ENCODE peak calls at places on chromosomes 5 and 9, in seven cellular contexts. B, D, W, Q, Z, E and C are unnamed samples.

GRCh38 chr5:54159153-54159836 is 151.1 kb downstream of the ARL15 start:
- DNase-seq in B (no peak), D (peak), W (no peak), Q (peak), Z (no peak), E (no peak), C (no peak)

GRCh38 chr9:72485821-72486605 is 35.4 kb upstream of the TMC1 start:
- DNase-seq in B (no peak), D (no peak), W (no peak), Q (no peak), Z (no peak), E (no peak), C (no peak)

GRCh38 chr5:160188151-160188967 is 40.9 kb upstream of the FABP6 start:
- DNase-seq in B (peak), D (peak), W (no peak), Q (peak), Z (peak), E (no peak), C (peak)

GRCh38 chr5:148687427-148687826 is 33.1 kb upstream of the HTR4 start:
- DNase-seq in B (peak), D (peak), W (no peak), Q (no peak), Z (peak), E (no peak), C (no peak)

GRCh38 chr5:128213340-128213739 is 129.8 kb downstream of the SLC12A2 start:
- DNase-seq in B (peak), D (peak), W (peak), Q (peak), Z (peak), E (peak), C (no peak)

GRCh38 chr5:112514062-112514561 is 95.0 kb upstream of the EPB41L4A start:
- DNase-seq in B (no peak), D (no peak), W (no peak), Q (no peak), Z (no peak), E (no peak), C (no peak)

GRCh38 chr5:39253211-39253610 is 33.8 kb upstream of the FYB1 start:
- DNase-seq in B (no peak), D (peak), W (no peak), Q (no peak), Z (no peak), E (no peak), C (no peak)

GRCh38 chr9:126607731-126608130 is 6.0 kb upstream of the LMX1B start:
- DNase-seq in B (no peak), D (no peak), W (no peak), Q (no peak), Z (no peak), E (no peak), C (no peak)

GRCh38 chr5:96388186-96388585 is 44.9 kb downstream of the PCSK1 start:
- DNase-seq in B (no peak), D (peak), W (no peak), Q (no peak), Z (no peak), E (no peak), C (no peak)

GRCh38 chr9:104868687-104869404 is 59.1 kb downstream of the ABCA1 start:
- DNase-seq in B (peak), D (peak), W (peak), Q (peak), Z (peak), E (no peak), C (no peak)

GRCh38 chr9:34929506-34930102 is 28.5 kb upstream of the PHF24 start:
- DNase-seq in B (peak), D (peak), W (peak), Q (peak), Z (peak), E (peak), C (peak)

GRCh38 chr9:87184956-87185642 is 237.8 kb upstream of the GAS1 start:
- DNase-seq in B (no peak), D (peak), W (no peak), Q (no peak), Z (no peak), E (no peak), C (no peak)

GRCh38 chr5:173538654-173539053 is 77.8 kb downstream of the BOD1 start:
- DNase-seq in B (no peak), D (no peak), W (no peak), Q (no peak), Z (no peak), E (no peak), C (no peak)

GRCh38 chr5:56917534-56917933 is 8.1 kb downstream of the SETD9 start:
- DNase-seq in B (no peak), D (no peak), W (no peak), Q (no peak), Z (peak), E (no peak), C (no peak)

GRCh38 chr5:1663186-1663585 is 136.5 kb downstream of the MRPL36 start:
- DNase-seq in B (peak), D (no peak), W (no peak), Q (no peak), Z (no peak), E (no peak), C (no peak)

GRCh38 chr5:85109616-85110015 is 724.9 kb upstream of the EDIL3 start:
- DNase-seq in B (no peak), D (no peak), W (no peak), Q (no peak), Z (no peak), E (no peak), C (no peak)

GRCh38 chr9:77975023-77975422 is 56.6 kb downstream of the GNAQ start:
- DNase-seq in B (no peak), D (no peak), W (no peak), Q (no peak), Z (no peak), E (no peak), C (no peak)

GRCh38 chr5:112529525-112529924 is 110.4 kb upstream of the EPB41L4A start:
- DNase-seq in B (no peak), D (peak), W (no peak), Q (peak), Z (peak), E (no peak), C (no peak)

GRCh38 chr5:35096209-35096608 is 48.5 kb upstream of the AGXT2 start:
- DNase-seq in B (no peak), D (no peak), W (no peak), Q (no peak), Z (no peak), E (no peak), C (no peak)

GRCh38 chr9:93661591-93661990 is 85.2 kb downstream of the PHF2 start:
- DNase-seq in B (no peak), D (no peak), W (no peak), Q (no peak), Z (no peak), E (no peak), C (no peak)

GRCh38 chr9:117516676-117517632 is 102.1 kb upstream of the ASTN2 start:
- DNase-seq in B (no peak), D (no peak), W (no peak), Q (no peak), Z (no peak), E (no peak), C (no peak)

GRCh38 chr5:58851571-58851970 is 268.7 kb downstream of the RAB3C start:
- DNase-seq in B (no peak), D (no peak), W (no peak), Q (no peak), Z (no peak), E (no peak), C (no peak)